ENCODE peak calls at places on chromosome 18, in five cellular contexts. T is K562, L is HCT116, G is HepG2, R is GM12878. K is an unnamed sample.

GRCh38 chr18:9184998-9185613 is 48.5 kb downstream of the ANKRD12 start:
- DNase-seq in T (no peak), L (no peak), G (no peak), R (no peak), K (no peak)

GRCh38 chr18:79742076-79742475 is 55.7 kb upstream of the KCNG2 start:
- DNase-seq in T (no peak), L (no peak), G (no peak), R (no peak), K (no peak)

GRCh38 chr18:31274915-31275314 is 43.0 kb upstream of the DSG1 start:
- DNase-seq in T (no peak), L (peak; percentile 66), G (peak; percentile 58), R (no peak), K (no peak)

GRCh38 chr18:11995445-11996189 is 14.3 kb downstream of the IMPA2 start:
- DNase-seq in T (peak; percentile 65), L (peak; percentile 41), G (peak; percentile 75), R (no peak), K (no peak)

GRCh38 chr18:36546876-36547275 is 249.4 kb downstream of the FHOD3 start:
- DNase-seq in T (no peak), L (no peak), G (no peak), R (no peak), K (no peak)

GRCh38 chr18:51614033-51614432 is 416.6 kb upstream of the MEX3C start:
- DNase-seq in T (no peak), L (no peak), G (peak; percentile 5), R (no peak), K (no peak)

GRCh38 chr18:72935744-72936143 is 68.0 kb upstream of the NETO1 start:
- DNase-seq in T (no peak), L (no peak), G (no peak), R (no peak), K (no peak)

GRCh38 chr18:46591821-46592391 is 65.1 kb downstream of the LOXHD1 start:
- DNase-seq in T (no peak), L (no peak), G (peak; percentile 13), R (no peak), K (no peak)

GRCh38 chr18:39571511-39571910 is 2005.9 kb upstream of the CELF4 start:
- DNase-seq in T (peak; percentile 20), L (no peak), G (peak; percentile 10), R (no peak), K (no peak)

GRCh38 chr18:79936641-79937040 is 14.8 kb downstream of the SLC66A2 start:
- DNase-seq in T (no peak), L (no peak), G (peak; percentile 76), R (no peak), K (no peak)

DNA sequence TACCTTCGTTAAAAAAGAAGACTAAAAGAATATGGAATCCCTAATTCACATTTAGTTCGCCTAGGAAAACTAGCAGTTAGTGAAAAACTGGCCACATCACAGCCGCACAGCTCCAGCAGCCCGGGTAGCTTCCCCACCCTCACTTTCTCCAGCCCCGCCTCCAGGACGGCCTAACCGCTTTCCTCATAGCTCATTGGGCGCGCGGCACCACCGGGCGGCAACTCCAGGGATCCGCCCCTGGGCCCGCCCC is 193 bp upstream of the MIB1 start:
- DNase-seq in T (peak; percentile 96), L (no peak), G (peak; percentile 92), R (no peak), K (no peak)
- H3K9ac ChIP-seq in T (peak overlapping the region; percentile 90), L (peak overlapping the region; percentile 90), G (peak overlapping the region; percentile 91), R (peak overlapping the region; percentile 94), K (no peak overlapping the region)

DNA sequence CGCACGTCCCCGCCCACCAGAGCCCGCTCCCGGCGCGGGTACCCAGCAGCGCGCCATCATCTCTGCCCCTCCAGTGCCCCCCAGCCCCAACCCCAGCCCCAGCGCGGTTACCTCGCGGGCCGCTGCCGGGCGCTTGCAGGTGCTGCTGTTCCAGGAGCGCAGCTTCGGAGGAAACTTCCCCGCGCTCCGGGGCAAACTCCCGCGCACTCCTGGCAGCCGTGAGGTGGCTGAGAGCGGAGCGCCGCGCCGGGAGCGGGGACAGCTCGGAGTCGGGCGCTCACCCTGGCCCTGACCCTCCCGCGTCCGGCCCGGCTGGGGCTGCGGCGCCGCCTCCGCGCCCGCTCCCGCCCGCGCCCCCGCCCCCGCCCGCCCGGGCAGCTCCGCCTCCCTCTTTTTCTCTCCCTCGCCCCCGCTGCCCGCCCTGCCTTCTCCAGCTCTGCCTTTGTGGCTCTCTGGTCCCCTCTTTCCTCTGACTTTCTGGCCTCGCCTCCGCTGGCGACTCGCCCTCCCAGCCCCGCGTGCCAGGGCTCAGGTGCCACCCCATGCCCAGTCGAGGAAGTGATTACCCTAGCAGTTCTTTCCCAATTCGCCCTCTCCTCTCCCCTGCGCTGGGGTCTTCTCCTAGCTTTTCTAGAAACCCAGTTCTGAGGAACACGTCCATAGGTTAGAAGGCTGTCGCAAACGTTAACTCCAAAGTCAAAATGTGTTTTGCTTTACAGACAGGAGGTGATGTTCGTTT is at the start of gene CHST9:
- DNase-seq in T (no peak), L (no peak), G (no peak), R (no peak), K (no peak)
- TF ChIP-seq SRF in T (no peak), L (no peak), G (no peak), R (no peak), K (no peak)

GRCh38 chr18:58308463-58308862 is 264.4 kb downstream of the NEDD4L start:
- DNase-seq in T (no peak), L (no peak), G (no peak), R (no peak), K (no peak)
- TF ChIP-seq YY1 in T (no peak), L (no peak), G (no peak), R (no peak), K (no peak)

DNA sequence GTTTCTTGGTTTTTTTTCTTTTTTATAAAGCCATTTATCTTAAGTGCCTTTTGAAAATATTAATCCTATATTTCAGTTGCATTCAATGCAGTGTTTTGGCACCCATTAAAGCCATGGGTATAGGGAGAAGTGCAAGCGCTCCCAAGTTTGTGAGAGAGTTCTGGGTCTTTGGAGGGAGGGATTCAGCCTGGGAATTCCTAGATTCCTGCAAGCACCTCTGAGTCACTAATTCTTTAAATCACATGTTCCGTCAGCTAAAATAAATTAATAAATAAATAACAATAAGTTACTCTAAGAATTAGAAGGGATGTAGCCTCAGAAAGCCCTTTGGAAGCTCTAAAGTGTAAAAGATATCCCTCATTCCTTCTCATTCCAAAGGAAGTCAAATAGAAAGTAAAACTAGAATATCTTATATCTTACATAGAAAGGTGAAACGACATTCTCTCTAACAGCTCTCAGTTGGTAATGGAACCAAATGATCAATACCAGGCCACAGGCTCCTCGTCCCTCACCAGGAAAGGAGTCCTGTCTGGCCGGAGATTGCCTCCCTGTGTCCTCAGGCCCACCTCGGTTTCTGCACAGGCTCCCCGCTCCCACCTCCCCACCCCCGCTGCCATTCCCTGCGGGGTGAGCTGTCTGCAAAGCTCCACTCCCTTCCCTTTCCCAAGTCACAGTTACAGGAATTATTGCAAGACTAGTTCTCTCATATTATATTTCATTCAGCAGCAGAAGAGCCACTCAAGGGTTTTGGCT is 222.3 kb upstream of the RBBP8 start:
- DNase-seq in T (no peak), L (no peak), G (no peak), R (no peak), K (peak; percentile 49)
- H3K9ac ChIP-seq in T (no peak overlapping the region), L (no peak overlapping the region), G (no peak overlapping the region), R (no peak overlapping the region), K (no peak overlapping the region)

GRCh38 chr18:49227456-49227855 is 233.0 kb downstream of the DYM start:
- DNase-seq in T (no peak), L (no peak), G (no peak), R (no peak), K (no peak)
- TF ChIP-seq SRF in T (no peak), L (no peak), G (no peak), R (no peak), K (no peak)

GRCh38 chr18:59823611-59824195 is 76.1 kb upstream of the PMAIP1 start:
- DNase-seq in T (peak; percentile 34), L (peak; percentile 67), G (peak; percentile 60), R (no peak), K (peak; percentile 89)
- TF ChIP-seq YY1 in T (no peak), L (no peak), G (no peak), R (peak; percentile 28), K (no peak)

GRCh38 chr18:63940008-63940407 is 9.1 kb upstream of the HMSD start:
- DNase-seq in T (no peak), L (no peak), G (no peak), R (no peak), K (no peak)
- H3K9ac ChIP-seq in T (no peak overlapping the region), L (no peak overlapping the region), G (no peak overlapping the region), R (no peak overlapping the region), K (no peak overlapping the region)

GRCh38 chr18:6370410-6370809 is 44.3 kb downstream of the L3MBTL4 start:
- DNase-seq in T (no peak), L (no peak), G (peak; percentile 37), R (no peak), K (no peak)

GRCh38 chr18:6366776-6367175 is 47.9 kb downstream of the L3MBTL4 start:
- DNase-seq in T (no peak), L (no peak), G (no peak), R (no peak), K (peak; percentile 23)

GRCh38 chr18:6365385-6365784 is 49.3 kb downstream of the L3MBTL4 start:
- DNase-seq in T (no peak), L (no peak), G (no peak), R (no peak), K (no peak)

GRCh38 chr18:6367208-6367607 is 47.5 kb downstream of the L3MBTL4 start:
- DNase-seq in T (no peak), L (no peak), G (no peak), R (no peak), K (no peak)

DNA sequence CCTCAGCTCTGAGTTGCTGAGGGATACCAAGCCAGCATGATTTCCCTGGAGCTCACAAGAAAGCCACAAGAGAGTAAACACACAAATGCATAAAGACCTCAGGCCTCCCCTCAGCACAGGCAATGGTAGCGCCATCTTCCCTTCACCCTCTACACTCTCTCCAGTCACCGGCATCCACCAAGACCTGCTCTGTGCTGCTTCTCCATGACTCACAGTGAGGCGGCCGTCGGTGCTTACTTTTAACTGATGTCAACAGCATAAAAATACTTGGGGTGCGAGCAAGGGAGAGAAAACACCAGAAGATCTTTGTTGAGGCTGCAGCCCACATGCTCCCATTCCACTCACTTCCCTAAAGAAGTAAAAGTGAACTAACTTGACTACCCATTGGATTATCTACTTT is 46.7 kb downstream of the L3MBTL4 start:
- DNase-seq in T (no peak), L (no peak), G (no peak), R (no peak), K (no peak)
- TF ChIP-seq SRF in T (no peak), L (no peak), G (no peak), R (no peak), K (no peak)

DNA sequence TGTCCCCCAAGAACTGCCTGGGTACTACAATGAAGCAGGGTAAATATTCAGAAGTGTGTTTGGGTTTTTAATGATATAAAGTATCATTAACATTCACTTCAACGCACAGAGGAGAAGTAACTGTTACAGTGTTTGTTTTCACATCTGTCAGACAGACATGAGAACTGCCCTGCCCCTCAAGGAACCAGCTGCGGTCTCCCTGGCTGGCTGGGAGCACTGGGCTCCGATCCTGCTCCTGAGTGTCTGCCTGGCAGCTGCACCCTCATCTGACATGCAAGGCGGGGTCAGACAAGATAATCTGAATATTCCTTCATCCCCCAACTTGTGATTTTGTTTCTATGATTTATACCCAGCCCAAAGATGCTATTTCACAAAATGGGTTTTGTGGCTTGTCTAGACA is 75.5 kb downstream of the MBP start:
- DNase-seq in T (no peak), L (no peak), G (no peak), R (no peak), K (no peak)
- TF ChIP-seq YY1 in T (no peak), L (no peak), G (no peak), R (no peak), K (no peak)